ENCODE peak calls at places on chromosomes 4 and X, in seven cellular contexts. K, D, F, X, P, Q and R are unnamed samples.

GRCh38 chr4:113961322-113961698 is 18.1 kb downstream of the ARSJ start:
- DNase-seq in P (no peak), Q (no peak), F (no peak), K (no peak), D (no peak), X (peak), R (no peak)

GRCh38 chr4:173367285-173367684 is 3.5 kb upstream of the SAP30 start:
- DNase-seq in Q (no peak), X (no peak), P (no peak), K (no peak), D (no peak), F (no peak), R (peak)

GRCh38 chr4:172776203-172776896 is 392.3 kb upstream of the GALNT7 start:
- DNase-seq in D (no peak), K (no peak), F (no peak), X (no peak), Q (no peak), P (no peak), R (no peak)

GRCh38 chr4:147587061-147587460 is 30.1 kb upstream of the TMEM184C start:
- DNase-seq in P (no peak), X (no peak), K (no peak), Q (no peak), D (no peak), F (no peak), R (no peak)

GRCh38 chr4:25320374-25321172 is 8.0 kb downstream of the ZCCHC4 start:
- DNase-seq in D (no peak), P (no peak), F (peak), K (no peak), X (no peak), Q (no peak), R (peak)

GRCh38 chr4:127140306-127140705 is 492.5 kb upstream of the INTU start:
- DNase-seq in D (no peak), F (no peak), K (no peak), P (no peak), X (peak), Q (no peak), R (peak)

GRCh38 chrX:153669174-153669890 is 4.3 kb downstream of the PNCK start:
- DNase-seq in X (no peak), F (no peak), D (no peak), P (no peak), Q (peak), K (no peak), R (peak)

GRCh38 chr4:148017801-148018200 is 285.9 kb downstream of the ARHGAP10 start:
- DNase-seq in D (no peak), K (peak), F (no peak), X (no peak), P (no peak), Q (no peak), R (no peak)

GRCh38 chrX:51641421-51642021 is 22.8 kb upstream of the CENPVL3 start:
- DNase-seq in P (no peak), D (no peak), F (peak), K (no peak), Q (no peak), X (peak), R (peak)

GRCh38 chr4:188107931-188108843 is 1.2 kb downstream of the TRIML2 start:
- DNase-seq in Q (no peak), D (no peak), P (peak), F (no peak), X (no peak), K (no peak), R (peak)

GRCh38 chrX:109735241-109735744 is 2.2 kb upstream of the ACSL4 start:
- DNase-seq in K (no peak), D (no peak), Q (no peak), P (no peak), X (no peak), F (no peak), R (no peak)

GRCh38 chrX:68511255-68511654 is 12.4 kb downstream of the YIPF6 start:
- DNase-seq in K (no peak), X (peak), F (no peak), Q (no peak), D (peak), P (no peak), R (peak)

GRCh38 chrX:68599256-68600152 is 48.0 kb upstream of the STARD8 start:
- DNase-seq in F (no peak), P (no peak), D (no peak), X (no peak), Q (no peak), K (no peak), R (no peak)

GRCh38 chr4:138507527-138507926 is 265.4 kb upstream of the SLC7A11 start:
- DNase-seq in K (no peak), P (no peak), Q (no peak), F (peak), D (no peak), X (no peak), R (no peak)

GRCh38 chr4:90715242-90715641 is 588.0 kb downstream of the CCSER1 start:
- DNase-seq in F (no peak), D (no peak), X (no peak), Q (no peak), P (no peak), K (no peak), R (no peak)

GRCh38 chr4:96473246-96473645 is 633.4 kb downstream of the PDHA2 start:
- DNase-seq in Q (no peak), K (no peak), P (no peak), D (no peak), X (no peak), F (no peak), R (no peak)

GRCh38 chr4:42768125-42768748 is 111.3 kb upstream of the ATP8A1 start:
- DNase-seq in K (no peak), P (no peak), F (no peak), Q (no peak), X (no peak), D (peak), R (no peak)

GRCh38 chr4:141339966-141340365 is 119.3 kb downstream of the ZNF330 start:
- DNase-seq in P (no peak), Q (no peak), F (no peak), K (no peak), X (no peak), D (no peak), R (no peak)

GRCh38 chr4:140085062-140085622 is 68.8 kb downstream of the MAML3 start:
- DNase-seq in X (no peak), P (no peak), K (no peak), F (no peak), Q (no peak), D (no peak), R (no peak)

GRCh38 chrX:77446840-77447239 is 349 bp upstream of the FGF16 start:
- DNase-seq in D (no peak), P (no peak), K (peak), F (no peak), Q (no peak), X (no peak), R (no peak)

GRCh38 chr4:139267301-139267700 is 12.7 kb downstream of the MGARP start:
- DNase-seq in X (no peak), F (no peak), P (no peak), K (no peak), Q (no peak), D (no peak), R (no peak)

GRCh38 chr4:8329560-8329858 is 60.0 kb downstream of the HTRA3 start:
- DNase-seq in K (no peak), D (no peak), Q (no peak), P (no peak), F (no peak), X (no peak), R (no peak)

GRCh38 chrX:2628751-2629315 is 62.3 kb upstream of the CD99 start:
- DNase-seq in F (no peak), K (no peak), D (no peak), Q (no peak), P (no peak), X (no peak), R (peak)